ENCODE peak calls at places on chromosomes 16 and 17, in five cellular contexts. O, Z, K, A and E are unnamed samples.

GRCh38 chr17:15457723-15458094 is 9.7 kb downstream of the CDRT4 start:
- DNase-seq in O (no peak), Z (no peak), K (no peak), A (no peak), E (no peak)

GRCh38 chr16:47777191-47777590 is 316.1 kb downstream of the PHKB start:
- DNase-seq in O (no peak), Z (no peak), K (no peak), A (no peak), E (no peak)

GRCh38 chr17:28783161-28783560 is 39.4 kb downstream of the TRAF4 start:
- DNase-seq in O (no peak), Z (no peak), K (no peak), A (no peak), E (no peak)

GRCh38 chr16:54208262-54208661 is 78.3 kb downstream of the IRX3 start:
- DNase-seq in O (no peak), Z (no peak), K (no peak), A (no peak), E (no peak)

GRCh38 chr17:67912656-67913055 is 83.6 kb downstream of the C17orf58 start:
- DNase-seq in O (no peak), Z (no peak), K (no peak), A (no peak), E (no peak)

GRCh38 chr16:3824121-3824795 is 56.3 kb downstream of the CREBBP start:
- DNase-seq in O (no peak), Z (no peak), K (no peak), A (no peak), E (no peak)

GRCh38 chr17:69047368-69048263 is 13.1 kb downstream of the ABCA9 start:
- DNase-seq in O (no peak), Z (peak; percentile 94), K (peak; percentile 100), A (no peak), E (no peak)

GRCh38 chr17:82611140-82612058 is 36.8 kb downstream of the WDR45B start:
- DNase-seq in O (no peak), Z (peak; percentile 84), K (no peak), A (no peak), E (peak; percentile 89)

GRCh38 chr16:23283571-23283970 is 18.5 kb upstream of the SCNN1B start:
- DNase-seq in O (no peak), Z (no peak), K (no peak), A (no peak), E (no peak)

GRCh38 chr17:79201536-79202227 is 127.1 kb downstream of the ENGASE start:
- DNase-seq in O (no peak), Z (no peak), K (no peak), A (no peak), E (no peak)

GRCh38 chr16:66947302-66948033 is 12.2 kb downstream of the CES2 start:
- DNase-seq in O (peak; percentile 81), Z (peak; percentile 89), K (peak; percentile 89), A (peak; percentile 72), E (peak; percentile 88)
- H3K27ac ChIP-seq in O (no peak overlapping the region), Z (no peak overlapping the region), K (no peak overlapping the region), A (no peak overlapping the region), E (no peak overlapping the region)

DNA sequence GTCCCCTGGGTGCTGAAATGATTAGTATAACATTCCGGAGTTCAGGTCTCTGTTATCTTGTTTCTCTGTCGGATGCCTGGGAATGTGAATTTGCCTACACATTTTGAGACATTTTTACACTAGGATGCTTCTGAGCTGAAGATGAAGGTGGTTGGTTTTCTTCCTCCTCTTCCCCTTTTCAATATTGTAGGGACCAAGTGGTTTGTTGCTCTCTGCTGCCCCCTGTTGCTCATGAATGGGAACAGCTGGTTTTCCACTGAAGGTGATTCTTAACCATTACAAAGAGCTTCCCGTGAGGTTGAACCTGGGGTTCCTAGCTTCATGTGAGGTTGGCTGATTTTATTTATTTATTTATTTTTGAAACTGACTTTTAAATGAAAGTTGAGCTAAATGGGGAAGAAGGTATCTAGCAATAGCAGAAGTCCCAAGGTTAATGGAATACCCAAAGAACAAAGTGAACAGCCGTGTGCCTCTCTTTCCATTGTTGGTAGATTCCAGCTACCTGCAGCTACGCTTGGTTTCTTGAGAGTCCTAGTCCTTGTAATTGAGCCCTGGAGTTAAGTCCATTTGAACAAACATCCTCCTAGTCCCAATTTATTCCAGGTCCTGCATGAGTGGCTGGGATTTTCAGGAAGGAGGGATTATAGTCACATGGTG is 983.9 kb upstream of the EEF2KMT start:
- DNase-seq in O (no peak), Z (peak; percentile 57), K (peak; percentile 20), A (no peak), E (peak; percentile 57)
- TF ChIP-seq ZBTB33 in O (no peak), Z (no peak), K (no peak), A (no peak), E (no peak)

GRCh38 chr17:76714822-76715461 is 4.2 kb upstream of the MXRA7 start:
- DNase-seq in O (no peak), Z (peak; percentile 79), K (no peak), A (no peak), E (peak; percentile 76)
- H3K27ac ChIP-seq in O (peak overlapping the region; percentile 0), Z (no peak overlapping the region), K (no peak overlapping the region), A (no peak overlapping the region), E (no peak overlapping the region)

DNA sequence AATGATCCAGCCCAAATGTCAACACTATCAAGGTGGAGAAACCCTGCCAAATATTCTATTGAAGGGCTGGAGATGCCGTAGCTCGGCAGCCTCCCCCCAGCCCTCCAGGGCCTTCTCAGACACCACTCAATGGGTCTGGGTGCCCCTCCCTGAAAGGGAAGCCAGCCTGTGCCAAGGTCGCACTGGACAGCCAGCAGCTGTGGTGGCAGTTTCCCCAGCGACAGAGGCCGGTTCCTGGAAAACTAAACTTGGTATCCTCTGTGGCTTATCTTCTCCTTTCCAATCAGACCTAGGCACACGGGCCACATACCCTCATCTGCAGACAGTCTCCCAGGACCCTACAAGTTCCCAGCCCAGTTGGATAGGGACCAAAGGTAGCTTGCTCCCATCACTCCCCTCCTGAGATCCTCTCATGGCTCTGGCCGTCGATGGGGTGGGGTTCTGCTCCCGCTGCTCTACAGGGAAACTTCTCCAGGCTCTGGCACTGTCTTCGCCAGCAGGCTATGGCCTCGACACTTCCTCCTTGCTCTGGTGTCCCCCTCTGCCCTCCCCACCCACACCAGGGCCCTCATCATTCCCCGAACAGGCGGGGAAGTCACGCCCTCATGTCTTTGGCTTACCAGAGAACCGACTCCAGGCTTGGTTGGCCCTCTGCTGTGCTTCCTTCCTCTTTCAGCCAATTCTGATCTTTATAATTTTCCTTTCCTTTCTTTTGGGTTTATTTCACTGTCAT is 18.3 kb upstream of the IL21R start:
- DNase-seq in O (no peak), Z (no peak), K (no peak), A (no peak), E (no peak)
- TF ChIP-seq ZBTB33 in O (no peak), Z (no peak), K (no peak), A (no peak), E (no peak)

DNA sequence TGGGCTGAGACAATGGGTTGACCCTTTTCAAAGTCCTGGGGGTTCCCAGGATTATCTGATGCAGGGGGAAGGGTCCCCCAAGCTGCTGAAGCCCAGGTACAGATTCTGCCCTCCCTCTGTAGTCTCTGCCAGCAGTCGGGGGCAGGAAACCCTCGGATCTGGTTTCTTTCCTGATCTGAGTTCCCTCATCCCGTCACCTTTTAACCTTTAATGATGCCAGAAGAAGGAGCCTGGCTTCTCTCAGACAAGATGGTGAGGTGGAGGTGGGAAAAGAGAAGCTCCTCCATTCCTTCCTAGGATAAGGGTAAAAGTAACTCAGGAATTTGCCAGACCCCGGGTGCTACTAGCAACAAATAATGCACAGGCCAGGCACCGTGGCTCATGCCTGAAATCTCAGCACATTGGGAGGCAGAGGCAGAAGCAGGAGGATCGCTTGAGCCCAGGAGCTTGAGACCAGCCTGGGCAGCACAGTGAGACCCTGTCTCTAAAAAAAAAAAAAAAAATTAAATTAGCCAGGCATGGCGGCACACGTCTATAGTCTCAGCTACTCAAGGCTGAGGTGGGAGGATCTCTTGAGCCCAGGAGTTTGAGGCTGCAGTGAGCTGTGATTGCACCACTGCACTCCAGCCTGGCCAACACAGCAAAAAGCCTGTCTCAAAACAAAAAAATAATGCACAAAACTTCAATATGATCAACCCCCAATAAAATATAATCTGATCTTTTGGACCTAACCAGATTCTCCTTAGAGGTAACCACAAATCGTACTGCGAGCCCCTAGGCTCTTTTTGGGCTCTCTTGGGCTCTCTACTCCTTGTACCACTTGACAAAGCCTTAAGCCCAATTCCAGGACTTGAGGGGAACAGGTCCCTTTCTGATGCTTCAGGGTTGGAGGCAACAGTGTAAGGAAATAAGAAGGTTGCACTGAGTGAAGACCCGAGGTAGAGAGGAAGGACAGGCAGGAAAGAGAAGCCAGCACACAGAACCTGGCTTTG is 5.7 kb downstream of the CDC42EP4 start:
- DNase-seq in O (no peak), Z (no peak), K (no peak), A (no peak), E (no peak)
- H3K27ac ChIP-seq in O (peak overlapping the region; percentile 70), Z (peak overlapping the region; percentile 81), K (no peak overlapping the region), A (no peak overlapping the region), E (peak overlapping the region; percentile 96)

GRCh38 chr16:77596243-77596642 is 126.1 kb upstream of the NUDT7 start:
- DNase-seq in O (no peak), Z (no peak), K (no peak), A (no peak), E (no peak)

GRCh38 chr16:77603656-77604055 is 118.7 kb upstream of the NUDT7 start:
- DNase-seq in O (no peak), Z (no peak), K (no peak), A (no peak), E (no peak)

GRCh38 chr16:77594798-77595625 is 127.3 kb upstream of the NUDT7 start:
- DNase-seq in O (no peak), Z (no peak), K (no peak), A (no peak), E (no peak)

GRCh38 chr16:77600555-77600954 is 121.8 kb upstream of the NUDT7 start:
- DNase-seq in O (no peak), Z (no peak), K (no peak), A (no peak), E (no peak)

DNA sequence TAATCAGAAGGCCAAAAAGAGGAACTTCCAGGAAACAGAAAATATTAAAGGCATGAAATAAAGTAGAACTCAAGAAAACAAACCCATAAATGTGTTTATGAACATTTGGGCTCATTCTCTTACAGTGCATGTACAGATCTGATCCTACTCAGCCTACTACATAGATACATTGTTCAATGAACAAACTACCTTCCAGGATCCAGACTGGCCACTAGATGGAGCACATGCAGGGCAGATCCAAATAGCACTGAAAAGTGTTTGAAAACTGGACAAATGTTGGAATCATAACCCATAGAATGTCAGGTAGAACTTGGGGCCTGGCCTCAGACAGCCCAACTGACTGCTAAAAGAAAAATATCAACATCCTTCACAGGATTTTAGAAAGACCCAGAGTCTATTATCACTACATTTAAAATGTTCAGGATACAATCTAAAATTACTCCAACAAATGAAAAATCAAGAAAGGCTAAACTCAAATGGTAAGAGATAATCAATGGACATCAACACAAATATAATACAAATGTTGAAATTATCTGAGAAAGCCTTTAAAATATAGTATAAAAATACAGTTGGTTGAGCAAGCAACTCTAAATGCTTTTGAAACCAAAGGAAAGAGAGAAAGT is 122.4 kb upstream of the NUDT7 start:
- DNase-seq in O (peak; percentile 19), Z (peak; percentile 35), K (peak; percentile 41), A (no peak), E (peak; percentile 30)
- TF ChIP-seq ZBTB33 in O (no peak), Z (no peak), K (no peak), A (no peak), E (no peak)